ENCODE peak calls at places on chromosomes 12 and 14, in four cellular contexts. A is fibroblast of lung, H is H9, O is AG04449. F is an unnamed sample.

GRCh38 chr14:69268763-69269162 is 8.8 kb downstream of the GALNT16 start:
- DNase-seq in A (peak), H (no peak), O (no peak), F (peak)

GRCh38 chr12:22283006-22283506 is 51.5 kb downstream of the ST8SIA1 start:
- DNase-seq in A (peak), H (no peak), O (peak), F (peak)

GRCh38 chr12:100391856-100392255 is 35.0 kb downstream of the SLC17A8 start:
- DNase-seq in A (no peak), H (no peak), O (no peak), F (no peak)

GRCh38 chr14:53630336-53630735 is 326.3 kb downstream of the BMP4 start:
- DNase-seq in A (peak), H (no peak), O (no peak), F (no peak)

GRCh38 chr12:14394317-14395058 is 29.0 kb downstream of the ATF7IP start:
- DNase-seq in A (peak), H (no peak), O (peak), F (peak)

GRCh38 chr12:5586201-5586600 is 154.3 kb downstream of the NTF3 start:
- DNase-seq in A (peak), H (no peak), O (peak), F (no peak)

GRCh38 chr12:114669501-114670256 is 14.3 kb downstream of the TBX3 start:
- DNase-seq in A (peak), H (peak), O (no peak), F (peak)

GRCh38 chr12:497501-498160 is 37.9 kb downstream of the B4GALNT3 start:
- DNase-seq in A (no peak), H (peak), O (no peak), F (peak)

GRCh38 chr12:1837541-1838206 is 17.3 kb downstream of the LRTM2 start:
- DNase-seq in A (peak), H (no peak), O (no peak), F (peak)

GRCh38 chr12:11825278-11825677 is 175.8 kb downstream of the ETV6 start:
- DNase-seq in A (no peak), H (no peak), O (no peak), F (no peak)

GRCh38 chr12:131025939-131026702 is 72.4 kb downstream of the ADGRD1 start:
- DNase-seq in A (no peak), H (no peak), O (no peak), F (no peak)

GRCh38 chr14:96053600-96054381 is 14.6 kb downstream of the C14orf132 start:
- DNase-seq in A (peak), H (no peak), O (peak), F (peak)

GRCh38 chr14:52922656-52923055 is 28.2 kb downstream of the FERMT2 start:
- DNase-seq in A (peak), H (no peak), O (no peak), F (peak)

GRCh38 chr12:32146074-32146873 is 39.6 kb downstream of the BICD1 start:
- DNase-seq in A (no peak), H (no peak), O (no peak), F (no peak)

GRCh38 chr12:95790912-95791849 is 617 bp upstream of the NTN4 start:
- DNase-seq in A (peak), H (peak), O (no peak), F (peak)

GRCh38 chr14:64536488-64537245 is 3.9 kb upstream of the HSPA2 start:
- DNase-seq in A (peak), H (no peak), O (peak), F (peak)

GRCh38 chr14:33317675-33318074 is 379.0 kb downstream of the NPAS3 start:
- DNase-seq in A (no peak), H (no peak), O (no peak), F (no peak)

GRCh38 chr12:93707836-93708235 is 30.7 kb downstream of the CRADD start:
- DNase-seq in A (peak), H (no peak), O (no peak), F (peak)

GRCh38 chr12:24599737-24600136 is 349.2 kb downstream of the BCAT1 start:
- DNase-seq in A (no peak), H (no peak), O (no peak), F (no peak)

GRCh38 chr12:124415064-124415463 is 120.2 kb downstream of the RFLNA start:
- DNase-seq in A (no peak), H (no peak), O (no peak), F (no peak)

GRCh38 chr12:131242741-131243496 is 289.2 kb downstream of the ADGRD1 start:
- DNase-seq in A (no peak), H (peak), O (no peak), F (no peak)

DNA sequence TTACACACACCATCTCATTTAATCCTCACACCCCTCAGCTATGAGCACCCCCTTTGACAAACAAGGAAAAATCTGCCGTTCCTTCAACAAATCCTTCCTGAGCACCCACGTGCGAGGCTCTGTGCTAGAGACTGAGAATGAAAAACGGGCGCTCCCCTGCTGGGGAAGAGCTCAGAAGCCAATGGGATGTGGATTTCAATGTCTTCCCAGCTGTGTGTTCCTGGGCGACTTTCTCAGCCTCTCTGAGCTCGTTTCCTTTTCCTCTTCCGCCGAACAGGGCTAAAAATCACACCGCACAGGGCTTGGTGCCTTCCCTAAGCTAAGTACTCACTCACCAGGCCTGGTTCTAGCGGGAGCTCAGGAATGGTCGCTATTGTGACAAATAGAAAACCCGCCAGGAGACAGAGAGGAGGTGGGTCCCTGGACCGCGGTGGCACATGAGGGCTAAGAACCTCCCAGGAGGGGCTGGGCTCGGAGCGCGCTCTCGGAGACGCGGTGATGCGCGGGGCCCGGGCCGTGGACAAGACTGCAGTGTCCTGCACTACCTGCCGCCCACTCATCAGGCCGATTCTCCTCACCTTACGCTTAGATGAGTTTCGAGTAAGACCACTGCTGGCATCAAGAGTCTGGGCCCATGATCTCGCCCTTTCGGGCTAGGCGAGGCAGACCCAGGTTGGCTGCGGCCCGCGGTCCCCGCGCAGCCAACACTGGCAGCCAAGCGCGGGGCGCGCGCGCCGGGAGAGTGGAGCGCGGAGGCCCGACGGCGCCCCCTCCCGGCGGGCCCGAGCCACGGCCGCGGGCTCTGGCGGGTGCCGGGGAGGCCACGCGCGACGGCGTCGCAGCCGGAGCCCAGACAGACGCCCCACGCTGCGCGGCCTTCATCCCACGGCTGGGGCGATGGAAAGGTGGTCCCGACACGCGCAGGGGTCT is 17.0 kb downstream of the ZDHHC22 start:
- DNase-seq in A (peak), H (peak), O (no peak), F (peak)
- TF ChIP-seq CTCF in A (peak), H (peak), O (peak), F (no peak)

DNA sequence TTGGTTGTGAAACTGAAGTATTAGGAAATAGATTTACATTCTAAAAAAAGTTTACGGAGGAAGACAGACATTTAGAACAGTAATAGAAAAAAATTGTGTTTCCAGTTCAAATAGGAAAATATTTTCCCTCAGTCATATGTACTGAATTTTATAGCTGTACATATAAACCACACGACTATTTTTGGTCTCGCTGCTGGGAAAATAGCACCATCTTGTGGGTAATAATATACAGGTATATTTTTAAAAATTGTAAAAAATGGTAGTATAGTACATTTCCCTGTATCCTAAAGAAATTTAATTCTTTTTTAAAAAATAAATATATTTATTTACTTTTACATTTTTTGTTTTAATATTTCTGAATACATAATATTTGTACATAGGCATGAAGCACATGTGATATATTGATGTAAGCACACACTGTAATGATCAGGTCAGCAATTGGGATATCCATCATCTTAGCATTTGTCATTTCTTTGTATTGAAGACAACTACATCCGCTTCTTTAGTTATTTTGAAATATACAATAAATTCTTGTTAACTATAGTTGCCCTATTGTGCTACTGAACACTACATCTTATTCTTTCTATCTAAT is 168.6 kb downstream of the ALX1 start:
- DNase-seq in A (no peak), H (no peak), O (no peak), F (peak)
- TF ChIP-seq CTCF in A (peak), H (peak), O (peak), F (peak)

GRCh38 chr14:75236897-75237296 is 41.7 kb upstream of the FOS start:
- DNase-seq in A (no peak), H (no peak), O (no peak), F (peak)

GRCh38 chr14:75234173-75234855 is 44.3 kb upstream of the FOS start:
- DNase-seq in A (peak), H (no peak), O (no peak), F (peak)

GRCh38 chr14:75242546-75243273 is 35.9 kb upstream of the FOS start:
- DNase-seq in A (peak), H (no peak), O (no peak), F (peak)

GRCh38 chr14:75240781-75241180 is 37.8 kb upstream of the FOS start:
- DNase-seq in A (no peak), H (no peak), O (no peak), F (no peak)

GRCh38 chr14:75238728-75239455 is 39.7 kb upstream of the FOS start:
- DNase-seq in A (no peak), H (peak), O (no peak), F (no peak)
- TF ChIP-seq CTCF in A (no peak), H (no peak), O (no peak), F (no peak)

DNA sequence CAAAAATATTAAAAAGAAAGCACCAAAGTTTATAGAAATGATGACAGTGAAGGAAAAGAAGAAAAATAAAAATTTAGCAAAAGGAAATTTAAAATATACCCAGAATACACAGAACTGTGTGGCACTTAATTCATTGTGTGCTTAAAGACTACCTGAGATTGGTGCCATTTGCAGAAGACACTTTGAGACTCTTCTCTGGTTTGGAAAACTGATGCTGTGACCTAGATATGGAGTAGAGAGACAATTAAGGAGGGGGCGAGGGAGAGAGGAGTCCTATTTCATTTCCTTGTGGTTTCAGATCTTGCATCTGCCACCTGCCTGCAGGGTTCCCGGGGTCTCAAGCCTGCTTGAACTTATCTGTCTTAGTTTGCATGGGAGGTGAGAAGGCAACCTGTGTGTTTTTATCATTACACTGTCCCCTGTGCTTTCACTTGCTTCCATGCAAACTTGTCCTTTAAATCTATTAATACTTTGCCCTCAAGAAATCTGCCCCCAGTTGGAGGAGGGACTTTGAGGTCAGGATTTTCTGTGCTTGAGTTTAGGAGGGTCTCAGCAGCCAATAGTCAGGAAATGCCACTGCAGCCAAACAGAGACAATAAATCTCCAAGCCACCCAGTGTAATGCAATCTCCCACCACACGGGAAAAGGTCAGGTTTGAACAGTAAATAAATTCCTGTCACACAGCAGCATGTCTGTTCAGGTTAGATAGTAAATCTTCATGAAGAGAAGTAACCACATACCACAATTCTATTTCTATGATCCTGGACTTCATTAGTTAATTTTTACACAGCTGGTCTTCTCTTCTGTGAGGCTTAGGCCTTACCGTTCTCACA is 119.4 kb downstream of the CAND1 start:
- DNase-seq in A (no peak), H (peak), O (no peak), F (no peak)
- TF ChIP-seq CTCF in A (no peak), H (peak), O (no peak), F (peak)

GRCh38 chr14:105281354-105282097 is 19.3 kb downstream of the BRF1 start:
- DNase-seq in A (peak), H (no peak), O (peak), F (peak)
- TF ChIP-seq CTCF in A (peak), H (peak), O (peak), F (peak)

DNA sequence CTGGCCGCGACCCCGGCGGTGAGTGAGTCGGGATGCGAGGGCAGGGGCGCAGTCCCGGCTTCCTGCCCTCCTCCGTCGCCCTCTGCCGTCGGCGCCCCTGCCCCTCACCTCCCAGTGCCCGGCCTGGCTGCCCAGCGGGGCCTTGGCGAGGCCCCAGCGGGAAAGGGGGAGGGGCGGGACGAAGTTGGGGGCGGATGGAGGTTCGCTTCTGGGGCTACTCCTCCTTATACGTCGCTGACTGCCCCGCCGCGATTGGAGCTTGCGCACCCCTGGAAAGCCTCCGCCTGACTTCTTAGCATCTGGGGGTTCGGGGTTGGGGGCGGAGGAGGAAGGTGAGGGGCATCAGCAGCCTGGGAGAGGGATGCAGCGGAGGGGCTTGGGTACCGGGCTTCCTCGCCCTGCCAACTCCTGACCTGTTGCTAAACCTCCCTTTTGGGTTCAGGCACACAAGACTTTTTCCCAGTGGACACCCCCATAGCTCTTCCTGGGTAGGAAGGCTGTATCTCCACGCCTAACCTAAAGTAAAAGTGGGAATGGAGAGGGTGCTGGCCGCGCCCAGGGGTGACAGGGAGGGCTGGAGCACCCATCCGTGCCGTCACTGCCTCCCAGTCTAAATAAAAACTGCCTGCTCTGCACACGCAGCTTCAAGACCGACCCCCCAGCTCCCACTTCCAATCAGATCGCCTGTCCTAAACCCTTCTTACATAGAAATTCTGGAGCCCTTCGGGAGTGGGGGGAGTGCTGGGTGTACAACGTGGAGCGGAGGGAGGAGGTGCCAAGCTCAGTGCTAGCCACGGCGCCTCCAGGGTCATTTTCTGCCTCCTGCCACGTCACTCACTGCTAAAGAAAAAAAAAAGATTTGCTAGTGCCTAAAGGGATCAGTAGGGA is 585 bp downstream of the TMEM263 start:
- DNase-seq in A (peak), H (peak), O (peak), F (peak)
- TF ChIP-seq CTCF in A (no peak), H (peak), O (peak), F (no peak)

GRCh38 chr12:79555006-79555925 is 135.5 kb downstream of the PAWR start:
- DNase-seq in A (peak), H (no peak), O (no peak), F (peak)
- TF ChIP-seq CTCF in A (peak), H (peak), O (peak), F (peak)

GRCh38 chr14:106875503-106875902 is 1349.1 kb downstream of the TMEM121 start:
- DNase-seq in A (no peak), H (no peak), O (no peak), F (no peak)
- TF ChIP-seq CTCF in A (no peak), H (no peak), O (no peak), F (peak)

GRCh38 chr12:27810756-27811155 is 30.7 kb upstream of the MANSC4 start:
- DNase-seq in A (no peak), H (no peak), O (no peak), F (no peak)

GRCh38 chr12:27808831-27809230 is 28.8 kb upstream of the MANSC4 start:
- DNase-seq in A (no peak), H (no peak), O (no peak), F (peak)

GRCh38 chr12:27805238-27805637 is 25.2 kb upstream of the MANSC4 start:
- DNase-seq in A (no peak), H (no peak), O (no peak), F (no peak)

GRCh38 chr12:27802936-27803335 is 22.9 kb upstream of the MANSC4 start:
- DNase-seq in A (no peak), H (no peak), O (no peak), F (no peak)

DNA sequence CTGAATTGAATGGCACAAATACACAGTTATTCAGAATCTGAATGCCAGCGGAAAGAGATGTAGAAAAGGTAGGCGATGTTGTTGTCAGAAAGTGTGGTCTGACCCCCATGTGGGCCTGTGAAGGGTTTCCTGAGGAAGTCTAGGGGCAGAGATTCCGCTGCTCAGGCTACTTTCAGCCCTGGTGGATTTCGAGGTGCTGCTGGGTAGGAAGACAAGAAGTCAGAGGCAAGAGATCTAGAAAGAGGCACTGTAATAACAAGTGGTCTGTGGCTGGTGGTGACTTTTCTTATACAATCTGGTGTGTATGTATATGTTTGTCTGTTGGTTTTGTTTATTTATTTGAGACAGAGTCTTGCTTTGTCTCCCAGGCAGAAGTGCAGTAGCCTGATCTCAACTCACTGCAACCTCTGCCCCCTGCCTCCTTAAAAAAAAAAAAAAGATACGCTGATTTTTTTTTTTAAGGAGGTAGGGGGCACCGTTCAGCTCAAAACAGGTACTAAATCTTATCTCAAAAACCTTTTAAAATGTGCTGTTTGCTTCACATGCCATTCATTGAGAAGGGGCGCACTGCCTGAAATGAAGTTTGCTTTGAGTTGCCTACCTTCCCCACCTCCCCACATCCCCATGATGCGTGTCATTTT is 27.1 kb upstream of the MANSC4 start:
- DNase-seq in A (no peak), H (no peak), O (no peak), F (no peak)
- TF ChIP-seq CTCF in A (no peak), H (peak), O (no peak), F (no peak)

GRCh38 chr14:30751646-30752416 is 122.5 kb upstream of the COCH start:
- DNase-seq in A (no peak), H (no peak), O (no peak), F (no peak)
- TF ChIP-seq CTCF in A (no peak), H (peak), O (no peak), F (no peak)

F was measured in fibroblast of villous mesenchyme.